ENCODE peak calls at places on chromosomes 5 and 9, in four cellular contexts. X is thyroid gland, H is fibroblast of lung, T is suprapubic skin. R is an unnamed sample.
A peak's percentile ranks its signal among the peaks of the same experiment; 100 is the strongest.

GRCh38 chr9:79591463-79591862 is 19.7 kb downstream of the TLE4 start:
- DNase-seq in X (no peak), H (no peak), T (no peak), R (no peak)

GRCh38 chr9:135468866-135469521 is 10.6 kb upstream of the PPP1R26 start:
- DNase-seq in X (no peak), H (peak; percentile 46), T (no peak), R (no peak)

GRCh38 chr9:131700765-131701433 is 39.0 kb downstream of the RAPGEF1 start:
- DNase-seq in X (no peak), H (no peak), T (no peak), R (no peak)

GRCh38 chr5:116947691-116948528 is 373.3 kb upstream of the SEMA6A start:
- DNase-seq in X (peak; percentile 76), H (peak; percentile 6), T (no peak), R (no peak)

GRCh38 chr5:4294878-4295277 is 699.2 kb downstream of the IRX1 start:
- DNase-seq in X (peak; percentile 7), H (no peak), T (no peak), R (no peak)

GRCh38 chr9:106077731-106078130 is 383.4 kb downstream of the TMEM38B start:
- DNase-seq in X (no peak), H (no peak), T (no peak), R (no peak)

GRCh38 chr5:143776951-143777350 is 35.0 kb upstream of the HMHB1 start:
- DNase-seq in X (no peak), H (no peak), T (no peak), R (no peak)

GRCh38 chr9:77827104-77827784 is 179.1 kb upstream of the GNA14 start:
- DNase-seq in X (no peak), H (no peak), T (no peak), R (no peak)

GRCh38 chr9:25513509-25514033 is 164.7 kb downstream of the TUSC1 start:
- DNase-seq in X (no peak), H (no peak), T (no peak), R (no peak)

GRCh38 chr5:180596668-180597231 is 5.5 kb upstream of the SCGB3A1 start:
- DNase-seq in X (no peak), H (no peak), T (no peak), R (no peak)

GRCh38 chr9:130126721-130127429 is 45.3 kb upstream of the NCS1 start:
- DNase-seq in X (peak; percentile 60), H (no peak), T (no peak), R (no peak)

GRCh38 chr9:35490910-35491465 is 1.1 kb downstream of the RUSC2 start:
- DNase-seq in X (no peak), H (peak; percentile 55), T (no peak), R (no peak)

GRCh38 chr5:137431051-137431450 is 68.1 kb downstream of the SPOCK1 start:
- DNase-seq in X (no peak), H (peak; percentile 69), T (no peak), R (no peak)

GRCh38 chr5:31335456-31335855 is 142.0 kb downstream of the CDH6 start:
- DNase-seq in X (no peak), H (no peak), T (no peak), R (no peak)

GRCh38 chr5:172501708-172502379 is 47.5 kb upstream of the SH3PXD2B start:
- DNase-seq in X (no peak), H (no peak), T (peak; percentile 21), R (no peak)

GRCh38 chr5:36919238-36919637 is 42.7 kb downstream of the NIPBL start:
- DNase-seq in X (no peak), H (no peak), T (no peak), R (no peak)

GRCh38 chr9:114691956-114692295 is 9.9 kb upstream of the TEX48 start:
- DNase-seq in X (no peak), H (no peak), T (no peak), R (no peak)

GRCh38 chr9:91421987-91422765 is 1.5 kb downstream of the NFIL3 start:
- DNase-seq in X (peak; percentile 36), H (peak; percentile 71), T (no peak), R (no peak)

GRCh38 chr5:137201876-137202275 is 297.2 kb downstream of the SPOCK1 start:
- DNase-seq in X (no peak), H (peak; percentile 61), T (peak; percentile 74), R (peak; percentile 70)

GRCh38 chr5:142753114-142753764 is 16.9 kb upstream of the ARHGAP26 start:
- DNase-seq in X (peak; percentile 97), H (peak; percentile 20), T (peak; percentile 72), R (no peak)

DNA sequence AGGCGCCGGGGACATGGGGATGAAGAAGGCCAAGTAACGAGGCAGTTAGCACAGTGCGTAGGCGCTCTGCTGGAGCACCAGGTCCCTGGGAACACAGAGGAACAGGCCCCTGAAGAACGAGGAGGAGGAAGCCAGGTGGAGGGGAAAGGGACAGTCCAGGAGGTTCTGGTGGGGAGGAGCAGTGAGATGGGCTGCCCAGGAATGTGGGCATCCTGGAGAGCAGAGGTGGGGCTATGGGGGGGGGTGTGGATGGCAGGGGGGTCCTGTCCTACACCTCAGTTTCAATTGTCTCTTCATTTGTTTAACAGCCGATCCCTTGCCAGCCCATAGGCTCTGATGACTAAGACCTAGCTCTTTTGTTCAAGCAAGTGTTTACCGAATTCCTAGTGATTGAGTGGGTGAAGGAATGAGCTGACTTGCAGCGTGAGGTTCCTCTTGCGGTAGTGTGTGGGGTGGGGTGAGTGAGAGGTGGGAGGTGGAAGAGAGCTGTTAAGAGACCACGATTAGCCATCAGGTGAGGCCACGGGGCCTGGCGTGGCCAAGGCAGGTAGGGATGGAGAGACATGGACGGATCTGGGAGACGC is 8.4 kb upstream of the PHYHD1 start:
- DNase-seq in X (peak; percentile 40), H (peak; percentile 98), T (no peak), R (peak; percentile 37)
- H3K4me3 ChIP-seq in X (no peak overlapping the region), H (no peak overlapping the region), T (no peak overlapping the region), R (no peak overlapping the region)

DNA sequence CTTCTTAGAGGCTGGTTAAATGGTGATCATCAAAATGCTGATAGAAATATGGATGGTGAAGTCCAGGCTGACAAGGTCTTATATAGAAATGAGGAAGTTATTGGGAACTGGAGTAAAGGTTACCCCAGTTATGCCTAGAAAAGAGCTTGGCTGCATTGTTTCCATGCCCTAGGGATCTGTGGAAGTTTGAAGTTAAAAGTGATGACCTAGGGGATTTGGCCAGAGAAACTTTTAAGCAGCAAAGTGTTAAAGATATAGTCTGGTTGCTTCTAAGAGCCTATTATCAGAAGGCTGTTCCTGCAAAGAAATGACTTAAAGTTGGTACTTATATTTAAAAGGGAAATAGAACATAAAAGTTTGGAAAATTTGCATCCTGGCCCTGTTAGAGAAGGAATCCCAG is 200.3 kb downstream of the ICE1 start:
- DNase-seq in X (no peak), H (no peak), T (no peak), R (no peak)
- TF ChIP-seq CTCF in X (no peak), H (no peak), T (no peak), R (no peak)

GRCh38 chr5:133195250-133195649 is 143.4 kb downstream of the HSPA4 start:
- DNase-seq in X (no peak), H (no peak), T (no peak), R (no peak)

GRCh38 chr5:133193794-133194193 is 142.0 kb downstream of the HSPA4 start:
- DNase-seq in X (no peak), H (no peak), T (no peak), R (no peak)

GRCh38 chr5:133189881-133190280 is 138.1 kb downstream of the HSPA4 start:
- DNase-seq in X (no peak), H (no peak), T (no peak), R (no peak)

GRCh38 chr5:133196441-133197085 is 144.8 kb downstream of the HSPA4 start:
- DNase-seq in X (peak; percentile 26), H (no peak), T (no peak), R (no peak)

GRCh38 chr5:133192716-133193115 is 140.9 kb downstream of the HSPA4 start:
- DNase-seq in X (no peak), H (no peak), T (no peak), R (no peak)
- H3K4me3 ChIP-seq in X (no peak overlapping the region), H (no peak overlapping the region), T (no peak overlapping the region), R (no peak overlapping the region)

GRCh38 chr9:107710552-107710951 is 221.0 kb upstream of the KLF4 start:
- DNase-seq in X (no peak), H (no peak), T (no peak), R (no peak)

GRCh38 chr9:107708786-107709185 is 219.2 kb upstream of the KLF4 start:
- DNase-seq in X (no peak), H (no peak), T (no peak), R (no peak)

GRCh38 chr9:107711528-107711927 is 222.0 kb upstream of the KLF4 start:
- DNase-seq in X (peak; percentile 58), H (peak; percentile 89), T (peak; percentile 74), R (peak; percentile 65)

GRCh38 chr9:107710988-107711387 is 221.4 kb upstream of the KLF4 start:
- DNase-seq in X (no peak), H (no peak), T (no peak), R (no peak)

DNA sequence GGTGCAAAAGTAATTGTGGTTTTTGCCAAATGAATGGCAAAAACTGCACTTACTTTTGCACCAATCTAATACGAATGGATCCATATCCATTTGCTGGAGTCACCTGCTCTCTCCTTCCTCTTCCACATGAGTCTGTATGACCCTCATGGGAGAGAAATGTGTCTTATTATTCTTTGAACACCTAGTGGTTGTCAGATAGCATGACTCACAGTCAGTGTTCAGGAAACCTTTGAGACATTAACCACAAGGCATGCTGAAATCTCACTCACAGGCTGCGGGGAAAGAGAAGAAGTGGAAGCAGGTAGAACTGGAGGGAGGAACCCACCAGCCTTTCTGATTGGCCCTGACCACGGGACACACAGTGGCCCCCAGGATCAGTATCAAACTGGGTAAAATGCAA is 222.8 kb upstream of the KLF4 start:
- DNase-seq in X (no peak), H (peak; percentile 91), T (no peak), R (no peak)
- TF ChIP-seq CTCF in X (no peak), H (no peak), T (no peak), R (no peak)